ENCODE peak calls at places on chromosomes 16 and 17, in nine cellular contexts. One of them, this sample, is unnamed.
A peak's percentile ranks its signal among the peaks of the same experiment; 100 is the strongest.

GRCh38 chr17:31096106-31096436 is 1.3 kb downstream of the NF1 start:
- DNase-seq in GM12865: peak; percentile 36
- DNase-seq in AG04450: no peak
- DNase-seq in H54: no peak
- DNase-seq in NCI-H1105 treated with DMSO at 0.1 percent for 48 hours: no peak
- DNase-seq in GM13976: no peak
- DNase-seq in endothelial cell: no peak
- DNase-seq in activated T-helper 1 cell treated with anti-CD3 and anti-CD28 coated beads, Interleukin-2, amount 50 U/mL, for 16 hours: no peak
- DNase-seq in EL: no peak
- DNase-seq in this sample: no peak

GRCh38 chr16:27583634-27584033 is 33.7 kb downstream of the KATNIP start:
- DNase-seq in GM12865: no peak
- DNase-seq in AG04450: no peak
- DNase-seq in H54: no peak
- DNase-seq in NCI-H1105 treated with DMSO at 0.1 percent for 48 hours: no peak
- DNase-seq in GM13976: no peak
- DNase-seq in endothelial cell: no peak
- DNase-seq in activated T-helper 1 cell treated with anti-CD3 and anti-CD28 coated beads, Interleukin-2, amount 50 U/mL, for 16 hours: no peak
- DNase-seq in EL: no peak
- DNase-seq in this sample: no peak

GRCh38 chr17:16935786-16936185 is 36.1 kb downstream of the TNFRSF13B start:
- DNase-seq in GM12865: peak; percentile 31
- DNase-seq in AG04450: no peak
- DNase-seq in H54: no peak
- DNase-seq in NCI-H1105 treated with DMSO at 0.1 percent for 48 hours: no peak
- DNase-seq in GM13976: no peak
- DNase-seq in endothelial cell: no peak
- DNase-seq in activated T-helper 1 cell treated with anti-CD3 and anti-CD28 coated beads, Interleukin-2, amount 50 U/mL, for 16 hours: no peak
- DNase-seq in EL: no peak
- DNase-seq in this sample: no peak

GRCh38 chr16:4681471-4682083 is 11.8 kb upstream of the NUDT16L1 start:
- DNase-seq in GM12865: no peak
- DNase-seq in AG04450: no peak
- DNase-seq in H54: no peak
- DNase-seq in NCI-H1105 treated with DMSO at 0.1 percent for 48 hours: no peak
- DNase-seq in GM13976: no peak
- DNase-seq in endothelial cell: no peak
- DNase-seq in activated T-helper 1 cell treated with anti-CD3 and anti-CD28 coated beads, Interleukin-2, amount 50 U/mL, for 16 hours: no peak
- DNase-seq in EL: no peak
- DNase-seq in this sample: no peak

GRCh38 chr17:53516643-53517042 is 306.1 kb upstream of the KIF2B start:
- DNase-seq in GM12865: no peak
- DNase-seq in AG04450: no peak
- DNase-seq in H54: no peak
- DNase-seq in NCI-H1105 treated with DMSO at 0.1 percent for 48 hours: no peak
- DNase-seq in GM13976: no peak
- DNase-seq in endothelial cell: no peak
- DNase-seq in activated T-helper 1 cell treated with anti-CD3 and anti-CD28 coated beads, Interleukin-2, amount 50 U/mL, for 16 hours: no peak
- DNase-seq in EL: peak; percentile 35
- DNase-seq in this sample: peak; percentile 41

GRCh38 chr17:42289863-42290165 is 1.5 kb downstream of the STAT5A start:
- DNase-seq in GM12865: no peak
- DNase-seq in AG04450: no peak
- DNase-seq in H54: no peak
- DNase-seq in NCI-H1105 treated with DMSO at 0.1 percent for 48 hours: no peak
- DNase-seq in GM13976: no peak
- DNase-seq in endothelial cell: no peak
- DNase-seq in activated T-helper 1 cell treated with anti-CD3 and anti-CD28 coated beads, Interleukin-2, amount 50 U/mL, for 16 hours: no peak
- DNase-seq in EL: no peak
- DNase-seq in this sample: no peak

GRCh38 chr16:11681526-11681925 is 13.3 kb downstream of the SNN start:
- DNase-seq in GM12865: peak; percentile 44
- DNase-seq in AG04450: no peak
- DNase-seq in H54: no peak
- DNase-seq in NCI-H1105 treated with DMSO at 0.1 percent for 48 hours: no peak
- DNase-seq in GM13976: no peak
- DNase-seq in endothelial cell: no peak
- DNase-seq in activated T-helper 1 cell treated with anti-CD3 and anti-CD28 coated beads, Interleukin-2, amount 50 U/mL, for 16 hours: no peak
- DNase-seq in EL: no peak
- DNase-seq in this sample: no peak

GRCh38 chr17:68355093-68355492 is 63.8 kb downstream of the ARSG start:
- DNase-seq in GM12865: no peak
- DNase-seq in AG04450: no peak
- DNase-seq in H54: peak; percentile 36
- DNase-seq in NCI-H1105 treated with DMSO at 0.1 percent for 48 hours: no peak
- DNase-seq in GM13976: no peak
- DNase-seq in endothelial cell: no peak
- DNase-seq in activated T-helper 1 cell treated with anti-CD3 and anti-CD28 coated beads, Interleukin-2, amount 50 U/mL, for 16 hours: no peak
- DNase-seq in EL: peak; percentile 69
- DNase-seq in this sample: peak; percentile 40

GRCh38 chr17:74339537-74340195 is 13.6 kb downstream of the KIF19 start:
- DNase-seq in GM12865: no peak
- DNase-seq in AG04450: no peak
- DNase-seq in H54: no peak
- DNase-seq in NCI-H1105 treated with DMSO at 0.1 percent for 48 hours: no peak
- DNase-seq in GM13976: no peak
- DNase-seq in endothelial cell: no peak
- DNase-seq in activated T-helper 1 cell treated with anti-CD3 and anti-CD28 coated beads, Interleukin-2, amount 50 U/mL, for 16 hours: no peak
- DNase-seq in EL: no peak
- DNase-seq in this sample: no peak

GRCh38 chr17:19645608-19646250 is 2.8 kb upstream of the ALDH3A2 start:
- DNase-seq in GM12865: peak; percentile 74
- DNase-seq in AG04450: no peak
- DNase-seq in H54: peak; percentile 48
- DNase-seq in NCI-H1105 treated with DMSO at 0.1 percent for 48 hours: peak; percentile 20
- DNase-seq in GM13976: peak; percentile 60
- DNase-seq in endothelial cell: peak; percentile 61
- DNase-seq in activated T-helper 1 cell treated with anti-CD3 and anti-CD28 coated beads, Interleukin-2, amount 50 U/mL, for 16 hours: no peak
- DNase-seq in EL: peak; percentile 29
- DNase-seq in this sample: no peak

GRCh38 chr16:8808009-8808408 is 10.4 kb downstream of the PMM2 start:
- DNase-seq in GM12865: no peak
- DNase-seq in AG04450: no peak
- DNase-seq in H54: no peak
- DNase-seq in NCI-H1105 treated with DMSO at 0.1 percent for 48 hours: no peak
- DNase-seq in GM13976: no peak
- DNase-seq in endothelial cell: no peak
- DNase-seq in activated T-helper 1 cell treated with anti-CD3 and anti-CD28 coated beads, Interleukin-2, amount 50 U/mL, for 16 hours: no peak
- DNase-seq in EL: no peak
- DNase-seq in this sample: no peak

GRCh38 chr17:51703364-51704341 is 443.3 kb downstream of the UTP18 start:
- DNase-seq in GM12865: no peak
- DNase-seq in AG04450: no peak
- DNase-seq in H54: peak; percentile 26
- DNase-seq in NCI-H1105 treated with DMSO at 0.1 percent for 48 hours: no peak
- DNase-seq in GM13976: no peak
- DNase-seq in endothelial cell: no peak
- DNase-seq in activated T-helper 1 cell treated with anti-CD3 and anti-CD28 coated beads, Interleukin-2, amount 50 U/mL, for 16 hours: no peak
- DNase-seq in EL: peak; percentile 3
- DNase-seq in this sample: peak; percentile 92

GRCh38 chr16:67645397-67646121 is 615 bp downstream of the CARMIL2 start:
- DNase-seq in GM12865: no peak
- DNase-seq in AG04450: no peak
- DNase-seq in H54: peak; percentile 18
- DNase-seq in NCI-H1105 treated with DMSO at 0.1 percent for 48 hours: no peak
- DNase-seq in GM13976: no peak
- DNase-seq in endothelial cell: no peak
- DNase-seq in activated T-helper 1 cell treated with anti-CD3 and anti-CD28 coated beads, Interleukin-2, amount 50 U/mL, for 16 hours: no peak
- DNase-seq in EL: no peak
- DNase-seq in this sample: no peak

GRCh38 chr17:48615212-48615962 is at the start of gene HOXB8:
- DNase-seq in GM12865: no peak
- DNase-seq in AG04450: no peak
- DNase-seq in H54: no peak
- DNase-seq in NCI-H1105 treated with DMSO at 0.1 percent for 48 hours: no peak
- DNase-seq in GM13976: no peak
- DNase-seq in endothelial cell: no peak
- DNase-seq in activated T-helper 1 cell treated with anti-CD3 and anti-CD28 coated beads, Interleukin-2, amount 50 U/mL, for 16 hours: no peak
- DNase-seq in EL: no peak
- DNase-seq in this sample: no peak

GRCh38 chr17:82012482-82013295 is 10.0 kb downstream of the CENPX start:
- DNase-seq in GM12865: no peak
- DNase-seq in AG04450: no peak
- DNase-seq in H54: no peak
- DNase-seq in NCI-H1105 treated with DMSO at 0.1 percent for 48 hours: no peak
- DNase-seq in GM13976: no peak
- DNase-seq in endothelial cell: no peak
- DNase-seq in activated T-helper 1 cell treated with anti-CD3 and anti-CD28 coated beads, Interleukin-2, amount 50 U/mL, for 16 hours: no peak
- DNase-seq in EL: no peak
- DNase-seq in this sample: peak; percentile 76

GRCh38 chr17:51014129-51014528 is 106.5 kb downstream of the SPAG9 start:
- DNase-seq in GM12865: no peak
- DNase-seq in AG04450: no peak
- DNase-seq in H54: no peak
- DNase-seq in NCI-H1105 treated with DMSO at 0.1 percent for 48 hours: no peak
- DNase-seq in GM13976: no peak
- DNase-seq in endothelial cell: no peak
- DNase-seq in activated T-helper 1 cell treated with anti-CD3 and anti-CD28 coated beads, Interleukin-2, amount 50 U/mL, for 16 hours: no peak
- DNase-seq in EL: no peak
- DNase-seq in this sample: no peak